ENCODE peak calls at places on chromosomes 3 and 15, in eight cellular contexts. D, C, F, G, J, Y, U and V are unnamed samples.

GRCh38 chr15:85142324-85142723 is 160.7 kb downstream of the PDE8A start:
- DNase-seq in D (no peak), C (peak), F (peak), G (peak), J (no peak), Y (no peak), U (peak), V (peak)

GRCh38 chr3:98776114-98776513 is 13.0 kb downstream of the ST3GAL6 start:
- DNase-seq in D (no peak), C (no peak), F (no peak), G (peak), J (no peak), Y (no peak), U (peak), V (no peak)

GRCh38 chr15:63288778-63289378 is 11.5 kb downstream of the APH1B start:
- DNase-seq in D (no peak), C (peak), F (peak), G (peak), J (no peak), Y (no peak), U (peak), V (peak)

GRCh38 chr15:73273181-73274002 is 95.4 kb downstream of the HCN4 start:
- DNase-seq in D (peak), C (peak), F (peak), G (peak), J (no peak), Y (no peak), U (peak), V (peak)

GRCh38 chr3:148992027-148992634 is 791 bp downstream of the GYG1 start:
- DNase-seq in D (peak), C (peak), F (no peak), G (no peak), J (peak), Y (peak), U (peak), V (peak)

GRCh38 chr15:96330450-96331140 is at the start of gene NR2F2:
- DNase-seq in D (peak), C (peak), F (peak), G (peak), J (peak), Y (peak), U (peak), V (peak)

GRCh38 chr3:4322635-4323034 is 19.5 kb downstream of the SETMAR start:
- DNase-seq in D (no peak), C (peak), F (no peak), G (peak), J (no peak), Y (no peak), U (peak), V (no peak)

GRCh38 chr15:71314956-71315537 is 199.8 kb downstream of the THSD4 start:
- DNase-seq in D (no peak), C (no peak), F (no peak), G (no peak), J (no peak), Y (no peak), U (no peak), V (no peak)

GRCh38 chr3:50620846-50621245 is 3.9 kb downstream of the MAPKAPK3 start:
- DNase-seq in D (no peak), C (no peak), F (peak), G (no peak), J (no peak), Y (no peak), U (no peak), V (peak)

GRCh38 chr3:32195995-32196540 is 42.4 kb upstream of the CMTM8 start:
- DNase-seq in D (no peak), C (no peak), F (no peak), G (no peak), J (no peak), Y (no peak), U (no peak), V (no peak)

GRCh38 chr3:127123533-127123932 is 69.4 kb upstream of the PRR23E start:
- DNase-seq in D (no peak), C (no peak), F (no peak), G (no peak), J (no peak), Y (no peak), U (no peak), V (no peak)

GRCh38 chr3:11476814-11477213 is 166.9 kb downstream of the VGLL4 start:
- DNase-seq in D (no peak), C (no peak), F (no peak), G (no peak), J (no peak), Y (no peak), U (no peak), V (no peak)

GRCh38 chr3:190325923-190326322 is 3.7 kb upstream of the CLDN1 start:
- DNase-seq in D (no peak), C (peak), F (no peak), G (peak), J (no peak), Y (no peak), U (no peak), V (no peak)

GRCh38 chr3:77039606-77040553 is at the start of gene ROBO2:
- DNase-seq in D (no peak), C (peak), F (no peak), G (peak), J (peak), Y (peak), U (peak), V (no peak)

GRCh38 chr15:88872706-88873105 is 22.6 kb downstream of the HAPLN3 start:
- DNase-seq in D (no peak), C (no peak), F (no peak), G (no peak), J (no peak), Y (no peak), U (no peak), V (no peak)

GRCh38 chr3:62723636-62724217 is 151.5 kb downstream of the CADPS start:
- DNase-seq in D (no peak), C (no peak), F (no peak), G (no peak), J (no peak), Y (no peak), U (no peak), V (no peak)

GRCh38 chr3:46719735-46720271 is 2.1 kb upstream of the PRSS50 start:
- DNase-seq in D (no peak), C (no peak), F (no peak), G (no peak), J (no peak), Y (no peak), U (no peak), V (no peak)

GRCh38 chr15:77040673-77041072 is 30.2 kb downstream of the TSPAN3 start:
- DNase-seq in D (no peak), C (no peak), F (no peak), G (peak), J (no peak), Y (no peak), U (no peak), V (no peak)

GRCh38 chr3:148816971-148817519 is 10.6 kb upstream of the CPB1 start:
- DNase-seq in D (no peak), C (no peak), F (no peak), G (no peak), J (no peak), Y (no peak), U (no peak), V (no peak)

GRCh38 chr15:67126551-67127333 is 61.3 kb downstream of the SMAD3 start:
- DNase-seq in D (no peak), C (no peak), F (no peak), G (peak), J (peak), Y (no peak), U (peak), V (peak)

GRCh38 chr15:63048986-63049665 is 6.6 kb downstream of the TPM1 start:
- DNase-seq in D (no peak), C (peak), F (peak), G (peak), J (peak), Y (no peak), U (peak), V (peak)

GRCh38 chr3:177195941-177196472 is 1.3 kb downstream of the TBL1XR1 start:
- DNase-seq in D (no peak), C (no peak), F (peak), G (no peak), J (no peak), Y (no peak), U (peak), V (peak)

GRCh38 chr15:60358935-60359672 is 38.7 kb downstream of the ANXA2 start:
- DNase-seq in D (no peak), C (peak), F (no peak), G (peak), J (no peak), Y (no peak), U (peak), V (no peak)